ENCODE peak calls at places on chromosomes 11 and 22, in four cellular contexts. D is WERI-Rb-1, W is brain microvascular endothelial cell, S is sigmoid colon. P is an unnamed sample.

GRCh38 chr22:35839811-35840739 is 122.4 kb downstream of the APOL5 start:
- DNase-seq in D (peak), W (peak), S (peak), P (peak)

GRCh38 chr22:39364646-39365405 is 15.0 kb downstream of the SYNGR1 start:
- DNase-seq in D (peak), W (no peak), S (no peak), P (no peak)

GRCh38 chr11:350723-351255 is 18.5 kb upstream of the B4GALNT4 start:
- DNase-seq in D (no peak), W (no peak), S (no peak), P (no peak)

GRCh38 chr11:65639623-65640482 is 2.0 kb downstream of the SIPA1 start:
- DNase-seq in D (no peak), W (no peak), S (no peak), P (peak)

GRCh38 chr22:49503896-49504521 is 323.7 kb downstream of the BRD1 start:
- DNase-seq in D (no peak), W (no peak), S (no peak), P (no peak)

GRCh38 chr11:8833568-8834275 is 77.3 kb upstream of the AKIP1 start:
- DNase-seq in D (peak), W (no peak), S (peak), P (no peak)

GRCh38 chr11:118998822-118999221 is 884 bp downstream of the CENATAC start:
- DNase-seq in D (no peak), W (peak), S (no peak), P (peak)

GRCh38 chr22:29268511-29269229 is 602 bp downstream of the EWSR1 start:
- DNase-seq in D (peak), W (peak), S (peak), P (peak)

GRCh38 chr11:128893578-128894295 is 2.6 kb downstream of the KCNJ5 start:
- DNase-seq in D (no peak), W (no peak), S (peak), P (peak)

GRCh38 chr11:22479133-22479690 is 141.0 kb downstream of the SLC17A6 start:
- DNase-seq in D (no peak), W (no peak), S (no peak), P (no peak)
- H3K27ac ChIP-seq in D (no peak), W (no peak), S (no peak), P (no peak)

GRCh38 chr11:123585721-123586120 is 68.7 kb downstream of the SCN3B start:
- DNase-seq in D (no peak), W (no peak), S (no peak), P (no peak)
- H3K27ac ChIP-seq in D (no peak), W (no peak), S (no peak), P (peak)

GRCh38 chr22:23242473-23243001 is 62.2 kb downstream of the BCR start:
- DNase-seq in D (peak), W (peak), S (no peak), P (peak)
- H3K27ac ChIP-seq in D (no peak), W (peak), S (no peak), P (no peak)

GRCh38 chr11:88378422-88379066 is 41.0 kb upstream of the CTSC start:
- DNase-seq in D (no peak), W (no peak), S (no peak), P (no peak)
- H3K27ac ChIP-seq in D (no peak), W (no peak), S (no peak), P (no peak)

GRCh38 chr22:44964722-44965078 is 45.1 kb downstream of the PHF21B start:
- DNase-seq in D (no peak), W (no peak), S (no peak), P (no peak)
- H3K27ac ChIP-seq in D (peak), W (no peak), S (no peak), P (no peak)

GRCh38 chr22:31345331-31346254 is 553 bp downstream of the PATZ1 start:
- DNase-seq in D (peak), W (peak), S (peak), P (peak)
- H3K27ac ChIP-seq in D (peak), W (peak), S (peak), P (no peak)

GRCh38 chr11:62602141-62603071 is 741 bp upstream of the MTA2 start:
- DNase-seq in D (peak), W (no peak), S (peak), P (peak)
- H3K27ac ChIP-seq in D (peak), W (no peak), S (peak), P (no peak)

DNA sequence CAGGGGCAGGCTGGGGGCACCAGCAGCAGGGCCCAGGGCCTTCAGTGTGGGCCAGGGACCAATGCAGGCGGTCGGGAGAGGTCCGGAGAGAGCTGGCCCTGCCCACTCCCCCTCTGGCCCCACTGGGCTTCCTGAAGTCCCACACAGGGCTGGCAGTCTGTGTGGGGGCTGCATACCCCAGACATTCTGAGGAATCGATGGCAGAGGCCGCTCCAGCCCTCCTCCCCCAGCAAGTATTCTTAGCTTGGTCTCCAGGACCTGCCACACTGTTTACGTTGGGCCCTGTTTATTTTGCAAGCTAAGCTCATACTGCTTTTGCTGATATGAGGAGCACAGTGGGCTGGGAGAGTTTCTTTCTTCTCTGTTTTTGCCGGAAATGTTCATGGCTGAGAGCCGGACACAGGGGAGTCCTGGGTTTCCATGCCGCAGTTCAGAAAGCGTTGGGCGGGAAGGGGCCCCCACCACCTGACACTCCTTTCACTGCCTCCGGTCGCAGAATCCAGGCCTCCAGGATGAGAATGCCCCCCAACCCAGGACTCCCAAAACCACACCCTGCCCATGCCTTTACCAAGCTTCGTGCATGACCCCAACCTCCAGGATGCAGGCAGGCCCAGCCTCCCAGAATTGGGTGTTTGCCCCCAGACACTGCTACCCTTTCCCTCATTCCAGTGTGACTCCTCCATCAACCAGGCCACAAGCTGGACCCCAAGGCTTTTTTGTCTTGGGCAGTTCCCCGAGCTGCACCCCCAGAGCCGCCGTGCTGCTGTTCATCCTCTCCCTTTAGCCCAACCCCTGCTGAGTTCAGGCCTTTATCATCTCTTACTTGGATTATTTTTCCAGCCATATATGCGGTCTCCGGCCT is 81.8 kb upstream of the KCNQ1OT1 start:
- DNase-seq in D (no peak), W (no peak), S (peak), P (peak)
- H3K27ac ChIP-seq in D (no peak), W (no peak), S (peak), P (peak)